ENCODE peak calls at places on chromosome 3, in eight cellular contexts. A is neuronal stem cell; F is CD8-positive, alpha-beta memory T cell; B is heart right ventricle; N is RWPE1; E is pancreas; T is breast epithelium; C is DND-41. Y is an unnamed sample.

GRCh38 chr3:84685467-84685866 is 273.3 kb upstream of the CADM2 start:
- DNase-seq in A (no peak), F (no peak), B (no peak), N (no peak), E (no peak), T (no peak), C (no peak), Y (no peak)

GRCh38 chr3:123658118-123658859 is 73.4 kb upstream of the HACD2 start:
- DNase-seq in A (no peak), F (no peak), B (peak; percentile 53), N (no peak), E (no peak), T (no peak), C (no peak), Y (no peak)

GRCh38 chr3:115375362-115375761 is 228.3 kb upstream of the ZBTB20 start:
- DNase-seq in A (no peak), F (no peak), B (no peak), N (no peak), E (no peak), T (no peak), C (no peak), Y (no peak)

GRCh38 chr3:43214616-43215015 is 71.7 kb upstream of the SNRK start:
- DNase-seq in A (no peak), F (no peak), B (no peak), N (peak; percentile 67), E (no peak), T (no peak), C (no peak), Y (no peak)

GRCh38 chr3:147298511-147298982 is 107.8 kb downstream of the ZIC4 start:
- DNase-seq in A (peak; percentile 11), F (no peak), B (no peak), N (peak; percentile 20), E (no peak), T (no peak), C (no peak), Y (no peak)

GRCh38 chr3:30894521-30895289 is at the start of gene GADL1:
- DNase-seq in A (peak; percentile 27), F (no peak), B (peak; percentile 23), N (peak; percentile 8), E (peak; percentile 14), T (no peak), C (peak; percentile 82), Y (no peak)

GRCh38 chr3:160921020-160921635 is 165.1 kb downstream of the PPM1L start:
- DNase-seq in A (no peak), F (no peak), B (peak; percentile 18), N (peak; percentile 48), E (no peak), T (no peak), C (no peak), Y (peak; percentile 50)

GRCh38 chr3:149473314-149473990 is 1.0 kb upstream of the TM4SF4 start:
- DNase-seq in A (no peak), F (no peak), B (no peak), N (peak; percentile 74), E (peak; percentile 54), T (peak; percentile 74), C (no peak), Y (no peak)

GRCh38 chr3:60269377-60269776 is 981.9 kb downstream of the FHIT start:
- DNase-seq in A (no peak), F (no peak), B (no peak), N (no peak), E (no peak), T (no peak), C (no peak), Y (no peak)

GRCh38 chr3:137763594-137763938 is 549 bp upstream of the SOX14 start:
- DNase-seq in A (no peak), F (no peak), B (no peak), N (no peak), E (no peak), T (no peak), C (no peak), Y (no peak)

GRCh38 chr3:128083980-128084674 is 31.9 kb downstream of the SEC61A1 start:
- DNase-seq in A (no peak), F (no peak), B (peak; percentile 41), N (no peak), E (no peak), T (no peak), C (no peak), Y (no peak)

GRCh38 chr3:17584066-17584465 is 158.4 kb downstream of the TBC1D5 start:
- DNase-seq in A (no peak), F (no peak), B (no peak), N (no peak), E (no peak), T (no peak), C (no peak), Y (no peak)

GRCh38 chr3:193946945-193947344 is 189.0 kb upstream of the HES1 start:
- DNase-seq in A (no peak), F (no peak), B (no peak), N (no peak), E (no peak), T (no peak), C (no peak), Y (no peak)

GRCh38 chr3:52388933-52389332 is 56.0 kb downstream of the SEMA3G start:
- DNase-seq in A (no peak), F (no peak), B (no peak), N (no peak), E (no peak), T (no peak), C (no peak), Y (peak; percentile 41)

GRCh38 chr3:80785475-80785874 is 976.0 kb downstream of the GBE1 start:
- DNase-seq in A (no peak), F (no peak), B (no peak), N (no peak), E (no peak), T (no peak), C (no peak), Y (no peak)

GRCh38 chr3:187207624-187208023 is 10.3 kb downstream of the RTP1 start:
- DNase-seq in A (no peak), F (no peak), B (no peak), N (no peak), E (no peak), T (no peak), C (no peak), Y (no peak)

GRCh38 chr3:169173231-169173630 is 490.3 kb downstream of the MECOM start:
- DNase-seq in A (no peak), F (no peak), B (no peak), N (peak; percentile 55), E (no peak), T (no peak), C (no peak), Y (no peak)

GRCh38 chr3:82163907-82164520 is 402.6 kb upstream of the GBE1 start:
- DNase-seq in A (no peak), F (no peak), B (no peak), N (no peak), E (no peak), T (no peak), C (no peak), Y (peak; percentile 19)

GRCh38 chr3:140557476-140557875 is 120.4 kb upstream of the TRIM42 start:
- DNase-seq in A (no peak), F (no peak), B (no peak), N (no peak), E (no peak), T (no peak), C (no peak), Y (no peak)

DNA sequence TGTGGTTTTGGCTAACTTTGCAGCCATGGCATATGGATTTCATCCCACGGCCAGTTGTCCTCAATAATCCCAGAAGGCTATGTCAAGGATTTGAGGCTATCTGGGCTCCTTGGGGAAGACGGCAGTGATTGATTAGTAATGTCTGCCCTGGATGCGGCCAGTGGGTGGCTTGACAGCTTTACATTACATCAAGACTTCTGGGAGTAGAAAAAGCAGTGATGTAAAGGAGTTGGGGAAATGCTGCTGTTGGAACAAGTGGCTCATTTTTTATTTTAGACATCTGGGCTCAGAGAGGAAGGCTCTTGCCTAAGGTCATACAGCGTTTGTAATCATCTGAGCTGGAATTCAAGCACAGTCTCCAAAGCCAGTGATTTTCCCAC is 94.1 kb downstream of the FLNB start:
- DNase-seq in A (no peak), F (no peak), B (no peak), N (no peak), E (no peak), T (no peak), C (no peak), Y (no peak)
- H3K27ac ChIP-seq in A (no peak overlapping the region), F (no peak overlapping the region), B (no peak overlapping the region), N (peak overlapping the region; percentile 30), E (peak overlapping the region; percentile 76), T (peak overlapping the region; percentile 87), C (no peak overlapping the region), Y (no peak overlapping the region)

GRCh38 chr3:177451277-177451880 is 254.1 kb upstream of the TBL1XR1 start:
- DNase-seq in A (no peak), F (no peak), B (no peak), N (no peak), E (no peak), T (no peak), C (no peak), Y (no peak)
- H3K27ac ChIP-seq in A (no peak overlapping the region), F (no peak overlapping the region), B (no peak overlapping the region), N (no peak overlapping the region), E (no peak overlapping the region), T (peak overlapping the region; percentile 70), C (no peak overlapping the region), Y (no peak overlapping the region)

GRCh38 chr3:174153875-174154274 is 705.3 kb upstream of the NAALADL2 start:
- DNase-seq in A (no peak), F (no peak), B (no peak), N (no peak), E (no peak), T (no peak), C (no peak), Y (no peak)

GRCh38 chr3:174162550-174162949 is 696.6 kb upstream of the NAALADL2 start:
- DNase-seq in A (no peak), F (no peak), B (no peak), N (no peak), E (no peak), T (no peak), C (no peak), Y (no peak)

GRCh38 chr3:174156200-174156599 is 702.9 kb upstream of the NAALADL2 start:
- DNase-seq in A (no peak), F (no peak), B (no peak), N (no peak), E (no peak), T (no peak), C (no peak), Y (no peak)

GRCh38 chr3:174158674-174159073 is 700.5 kb upstream of the NAALADL2 start:
- DNase-seq in A (no peak), F (no peak), B (no peak), N (no peak), E (no peak), T (no peak), C (no peak), Y (no peak)

GRCh38 chr3:174159629-174160028 is 699.5 kb upstream of the NAALADL2 start:
- DNase-seq in A (no peak), F (no peak), B (no peak), N (no peak), E (no peak), T (no peak), C (no peak), Y (no peak)
- H3K27ac ChIP-seq in A (no peak overlapping the region), F (no peak overlapping the region), B (no peak overlapping the region), N (no peak overlapping the region), E (no peak overlapping the region), T (no peak overlapping the region), C (no peak overlapping the region), Y (no peak overlapping the region)

DNA sequence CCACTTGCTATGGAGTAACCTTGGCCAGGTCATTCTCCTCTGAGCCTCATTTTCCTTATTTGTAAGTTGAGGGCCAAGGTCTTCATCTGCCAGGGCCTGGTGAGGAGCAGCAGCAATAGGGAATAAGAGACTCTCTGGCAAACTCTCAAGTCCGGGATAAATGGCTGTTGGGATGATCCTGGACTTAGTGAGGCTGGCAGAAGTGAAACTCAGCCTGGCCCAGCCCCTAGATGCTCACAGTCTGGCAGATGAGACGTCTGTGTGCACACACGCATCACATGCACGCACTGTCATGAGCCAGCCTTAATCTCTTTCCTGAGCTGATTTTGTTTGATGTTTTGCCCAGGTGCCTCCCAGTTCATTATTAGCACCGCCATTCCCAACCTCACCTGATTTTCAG is 26.8 kb downstream of the SLC6A6 start:
- DNase-seq in A (no peak), F (no peak), B (no peak), N (no peak), E (no peak), T (no peak), C (no peak), Y (peak; percentile 48)
- H3K27ac ChIP-seq in A (no peak overlapping the region), F (peak overlapping the region; percentile 44), B (no peak overlapping the region), N (peak overlapping the region; percentile 26), E (no peak overlapping the region), T (no peak overlapping the region), C (no peak overlapping the region), Y (peak overlapping the region; percentile 90)

Y was measured in OCI-LY7.